ENCODE peak calls at places on chromosomes 16 and 17, in eight cellular contexts. W is transverse colon, I is PC-3, P is HL-60, O is GM10248, U is thoracic aorta, C is mucosa of descending colon, S is left lung. M is an unnamed sample.

GRCh38 chr17:57309479-57309878 is 53.2 kb downstream of the MSI2 start:
- DNase-seq in S (no peak), U (no peak), I (no peak), W (no peak), C (no peak), P (no peak), O (no peak), M (no peak)

GRCh38 chr17:17503566-17504130 is 7.5 kb upstream of the RASD1 start:
- DNase-seq in I (no peak), S (no peak), P (no peak), U (no peak), O (no peak), W (no peak), C (no peak), M (no peak)

GRCh38 chr17:49473900-49474751 is 21.0 kb upstream of the NGFR start:
- DNase-seq in W (no peak), O (peak), P (no peak), U (no peak), S (no peak), C (no peak), I (no peak), M (no peak)

GRCh38 chr17:82819015-82819414 is 20.8 kb downstream of the ZNF750 start:
- DNase-seq in I (peak), W (no peak), P (no peak), S (no peak), U (no peak), C (no peak), O (no peak), M (no peak)

GRCh38 chr17:31702040-31702439 is 157.0 kb downstream of the COPRS start:
- DNase-seq in U (no peak), I (no peak), S (no peak), P (peak), C (no peak), W (no peak), O (no peak), M (no peak)

GRCh38 chr17:28982191-28982793 is 23.5 kb downstream of the SEZ6 start:
- DNase-seq in W (peak), C (no peak), I (no peak), S (peak), U (no peak), O (peak), P (peak), M (peak)

GRCh38 chr17:1485311-1485747 is 7.2 kb downstream of the MYO1C start:
- DNase-seq in O (peak), U (no peak), I (peak), W (peak), S (no peak), P (no peak), C (peak), M (no peak)

GRCh38 chr16:23064642-23065041 is 84.6 kb downstream of the USP31 start:
- DNase-seq in S (no peak), I (no peak), W (no peak), U (no peak), P (peak), O (no peak), C (no peak), M (no peak)

GRCh38 chr16:78396046-78396445 is 296.6 kb downstream of the WWOX start:
- DNase-seq in I (peak), W (no peak), S (no peak), U (no peak), C (no peak), O (no peak), P (no peak), M (no peak)

GRCh38 chr17:1068356-1068755 is 71.4 kb downstream of the TIMM22 start:
- DNase-seq in O (no peak), U (no peak), P (no peak), C (peak), S (no peak), W (no peak), I (no peak), M (peak)

GRCh38 chr16:728131-728889 is 1.4 kb downstream of the HAGHL start:
- DNase-seq in S (peak), P (peak), O (peak), U (no peak), I (peak), C (peak), W (peak), M (no peak)

GRCh38 chr17:49928826-49929475 is 40.0 kb upstream of the DLX4 start:
- DNase-seq in C (no peak), P (no peak), S (no peak), I (peak), O (no peak), W (no peak), U (no peak), M (no peak)

GRCh38 chr17:73007447-73007846 is 85.0 kb downstream of the SLC39A11 start:
- DNase-seq in S (no peak), C (peak), W (peak), U (no peak), P (peak), O (no peak), I (no peak), M (no peak)

GRCh38 chr16:88047462-88047861 is 96.2 kb downstream of the BANP start:
- DNase-seq in I (no peak), S (no peak), O (no peak), P (no peak), C (no peak), W (no peak), U (no peak), M (no peak)

GRCh38 chr16:13767215-13767614 is 152.7 kb upstream of the ERCC4 start:
- DNase-seq in W (no peak), O (no peak), C (no peak), P (no peak), S (no peak), U (no peak), I (no peak), M (no peak)

GRCh38 chr16:68229431-68230175 is 6.3 kb downstream of the ESRP2 start:
- DNase-seq in S (peak), I (peak), O (peak), U (no peak), C (no peak), W (no peak), P (peak), M (no peak)

GRCh38 chr17:2087597-2088211 is 32.8 kb downstream of the HIC1 start:
- DNase-seq in I (no peak), P (peak), U (no peak), O (peak), W (peak), C (no peak), S (peak), M (peak)

GRCh38 chr16:81069063-81069462 is 8.0 kb downstream of the C16orf46 start:
- DNase-seq in S (no peak), W (no peak), O (no peak), I (no peak), U (no peak), P (no peak), C (no peak), M (no peak)

GRCh38 chr16:63361032-63361624 is 1324.9 kb upstream of the CDH8 start:
- DNase-seq in O (peak), W (no peak), U (no peak), C (no peak), I (peak), S (no peak), P (peak), M (no peak)

GRCh38 chr17:488993-489757 is 136.6 kb upstream of the RPH3AL start:
- DNase-seq in P (peak), O (no peak), U (no peak), I (no peak), S (no peak), C (no peak), W (no peak), M (no peak)

GRCh38 chr16:23207485-23207884 is 24.9 kb downstream of the SCNN1G start:
- DNase-seq in S (no peak), O (no peak), C (no peak), P (no peak), W (no peak), I (no peak), U (no peak), M (no peak)

GRCh38 chr17:19708431-19709175 is 7.8 kb downstream of the SLC47A2 start:
- DNase-seq in C (no peak), S (no peak), P (no peak), O (no peak), U (no peak), W (no peak), I (no peak), M (no peak)

GRCh38 chr17:51087072-51087757 is 33.5 kb downstream of the SPAG9 start:
- DNase-seq in P (no peak), C (no peak), I (peak), U (no peak), O (no peak), S (no peak), W (no peak), M (no peak)

GRCh38 chr16:28604186-28604565 is 5.7 kb downstream of the SULT1A1 start:
- DNase-seq in S (no peak), O (no peak), I (no peak), W (no peak), C (no peak), P (no peak), U (no peak), M (no peak)

GRCh38 chr16:53821487-53821886 is 117.5 kb downstream of the FTO start:
- DNase-seq in I (peak), P (no peak), C (no peak), O (no peak), U (no peak), W (no peak), S (no peak), M (no peak)

GRCh38 chr17:31424944-31425582 is 33.6 kb downstream of the RAB11FIP4 start:
- DNase-seq in P (no peak), O (no peak), W (no peak), C (no peak), S (no peak), I (no peak), U (no peak), M (no peak)

GRCh38 chr16:17451835-17452234 is 18.9 kb downstream of the XYLT1 start:
- DNase-seq in U (no peak), C (no peak), S (no peak), I (no peak), O (peak), P (peak), W (no peak), M (no peak)

GRCh38 chr16:84281077-84281476 is 13.6 kb upstream of the WFDC1 start:
- DNase-seq in P (no peak), O (no peak), S (no peak), C (no peak), W (no peak), U (no peak), I (peak), M (no peak)

GRCh38 chr17:1294157-1294717 is 14.8 kb downstream of the TRARG1 start:
- DNase-seq in S (no peak), U (no peak), P (peak), O (no peak), I (no peak), W (peak), C (peak), M (no peak)

GRCh38 chr17:6914711-6915110 is 81.1 kb upstream of the ALOX12 start:
- DNase-seq in O (no peak), W (no peak), I (no peak), P (peak), S (no peak), U (no peak), C (peak), M (no peak)

GRCh38 chr17:83096401-83097220 is 17.2 kb downstream of the METRNL start:
- DNase-seq in S (no peak), P (no peak), W (peak), C (peak), U (no peak), O (no peak), I (peak), M (no peak)

GRCh38 chr17:6471531-6472465 is 27.5 kb downstream of the PIMREG start:
- DNase-seq in P (no peak), W (no peak), O (no peak), C (no peak), U (no peak), S (no peak), I (peak), M (no peak)

GRCh38 chr17:58369214-58370031 is 17.4 kb upstream of the SUPT4H1 start:
- DNase-seq in S (no peak), P (no peak), W (no peak), C (no peak), I (no peak), U (no peak), O (peak), M (no peak)

GRCh38 chr17:8100763-8101162 is 13.2 kb upstream of the ALOX12B start:
- DNase-seq in P (no peak), I (no peak), W (no peak), S (no peak), C (no peak), O (no peak), U (no peak), M (no peak)

GRCh38 chr17:8100149-8100548 is 12.6 kb upstream of the ALOX12B start:
- DNase-seq in S (no peak), C (no peak), O (no peak), U (no peak), W (no peak), I (no peak), P (no peak), M (no peak)

GRCh38 chr17:8091033-8091687 is 3.6 kb upstream of the ALOX12B start:
- DNase-seq in O (peak), I (no peak), S (no peak), P (no peak), C (no peak), U (no peak), W (no peak), M (no peak)

GRCh38 chr17:8096541-8096940 is 9.0 kb upstream of the ALOX12B start:
- DNase-seq in I (no peak), P (no peak), W (no peak), O (no peak), S (no peak), C (no peak), U (no peak), M (no peak)

GRCh38 chr17:8095361-8095760 is 7.8 kb upstream of the ALOX12B start:
- DNase-seq in P (no peak), S (no peak), I (no peak), C (no peak), O (no peak), U (no peak), W (no peak), M (no peak)
- TF ChIP-seq CTCF in P (no peak), S (no peak), I (no peak), C (no peak), O (no peak), U (no peak), W (no peak), M (no peak)

DNA sequence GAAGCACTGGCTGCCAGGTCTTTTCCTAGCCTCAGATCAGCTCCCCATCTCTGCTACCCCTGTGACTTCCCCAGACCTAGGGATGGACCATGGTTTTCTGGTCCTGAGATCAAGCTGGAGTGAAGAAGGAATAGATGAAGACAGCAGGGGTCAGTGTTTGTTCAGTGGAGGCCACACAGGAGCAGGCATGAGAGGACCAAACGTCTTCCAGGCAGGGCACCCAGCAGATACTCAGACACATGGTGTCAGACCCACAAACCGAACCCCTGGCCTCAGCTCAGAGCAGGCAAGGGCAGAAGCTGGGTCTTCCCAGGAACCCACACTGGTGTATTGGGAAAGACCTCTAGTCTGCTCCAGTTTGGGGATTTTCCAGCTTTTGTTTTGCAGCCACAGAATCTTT is 189.7 kb downstream of the IRX5 start:
- DNase-seq in P (peak), I (no peak), O (no peak), C (no peak), S (no peak), W (no peak), U (no peak), M (no peak)
- TF ChIP-seq CTCF in P (peak), I (no peak), O (no peak), C (no peak), S (no peak), W (no peak), U (no peak), M (no peak)

GRCh38 chr17:70629902-70630301 is 460.6 kb downstream of the KCNJ2 start:
- DNase-seq in C (no peak), I (peak), S (no peak), U (no peak), P (no peak), O (no peak), W (no peak), M (no peak)
- TF ChIP-seq CTCF in C (no peak), I (peak), S (peak), U (no peak), P (no peak), O (peak), W (peak), M (peak)

GRCh38 chr16:85344502-85345128 is 232.3 kb upstream of the CIBAR2 start:
- DNase-seq in O (no peak), C (no peak), U (no peak), I (no peak), W (no peak), P (no peak), S (no peak), M (no peak)

GRCh38 chr16:85348065-85348840 is 236.0 kb upstream of the CIBAR2 start:
- DNase-seq in P (no peak), I (no peak), W (no peak), C (no peak), S (no peak), O (no peak), U (no peak), M (no peak)

GRCh38 chr16:85347213-85347591 is 234.9 kb upstream of the CIBAR2 start:
- DNase-seq in S (no peak), I (no peak), P (peak), C (peak), W (no peak), O (no peak), U (no peak), M (no peak)

GRCh38 chr16:85345129-85345639 is 232.9 kb upstream of the CIBAR2 start:
- DNase-seq in I (no peak), W (no peak), O (no peak), S (no peak), P (no peak), U (no peak), C (no peak), M (no peak)

DNA sequence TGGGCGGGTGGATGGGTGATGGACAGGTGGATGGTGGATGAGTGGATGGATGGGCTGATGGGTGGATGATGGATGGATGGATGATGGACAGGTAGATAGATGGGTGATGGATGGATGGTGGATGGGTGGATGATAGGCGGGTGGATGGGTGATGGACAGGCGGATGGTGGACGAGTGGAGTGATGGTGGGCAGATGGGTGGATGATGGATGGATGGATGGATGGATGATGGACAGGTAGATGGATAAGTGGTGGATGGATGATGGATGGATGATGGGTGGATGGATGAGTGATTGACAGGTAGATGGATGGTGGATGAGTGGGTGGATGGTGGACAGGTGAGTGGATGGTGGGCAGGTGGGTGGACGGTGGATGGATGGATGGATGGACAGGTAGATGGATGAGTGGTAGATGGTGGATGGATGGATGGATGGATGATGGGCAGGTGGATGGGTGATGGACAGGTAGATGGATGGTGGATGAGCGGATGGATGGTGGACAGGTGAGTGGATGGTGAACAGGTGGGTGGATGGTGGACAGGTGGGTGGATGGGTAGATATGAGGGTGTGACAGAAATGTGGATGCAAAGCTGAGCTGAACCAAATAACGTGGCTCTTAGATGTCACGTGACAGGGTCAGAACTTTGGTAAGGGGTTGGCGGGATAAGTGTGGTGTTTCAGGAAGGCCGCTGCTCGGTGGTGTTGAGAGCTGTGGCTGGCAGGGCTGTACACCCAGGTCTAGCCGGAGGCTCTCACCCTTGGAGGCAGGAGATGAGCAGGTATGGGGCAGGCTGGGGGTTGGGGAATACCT is 234.3 kb upstream of the CIBAR2 start:
- DNase-seq in P (no peak), O (no peak), C (no peak), S (no peak), U (no peak), W (no peak), I (no peak), M (no peak)
- TF ChIP-seq CTCF in P (no peak), O (no peak), C (no peak), S (no peak), U (no peak), W (no peak), I (no peak), M (no peak)

DNA sequence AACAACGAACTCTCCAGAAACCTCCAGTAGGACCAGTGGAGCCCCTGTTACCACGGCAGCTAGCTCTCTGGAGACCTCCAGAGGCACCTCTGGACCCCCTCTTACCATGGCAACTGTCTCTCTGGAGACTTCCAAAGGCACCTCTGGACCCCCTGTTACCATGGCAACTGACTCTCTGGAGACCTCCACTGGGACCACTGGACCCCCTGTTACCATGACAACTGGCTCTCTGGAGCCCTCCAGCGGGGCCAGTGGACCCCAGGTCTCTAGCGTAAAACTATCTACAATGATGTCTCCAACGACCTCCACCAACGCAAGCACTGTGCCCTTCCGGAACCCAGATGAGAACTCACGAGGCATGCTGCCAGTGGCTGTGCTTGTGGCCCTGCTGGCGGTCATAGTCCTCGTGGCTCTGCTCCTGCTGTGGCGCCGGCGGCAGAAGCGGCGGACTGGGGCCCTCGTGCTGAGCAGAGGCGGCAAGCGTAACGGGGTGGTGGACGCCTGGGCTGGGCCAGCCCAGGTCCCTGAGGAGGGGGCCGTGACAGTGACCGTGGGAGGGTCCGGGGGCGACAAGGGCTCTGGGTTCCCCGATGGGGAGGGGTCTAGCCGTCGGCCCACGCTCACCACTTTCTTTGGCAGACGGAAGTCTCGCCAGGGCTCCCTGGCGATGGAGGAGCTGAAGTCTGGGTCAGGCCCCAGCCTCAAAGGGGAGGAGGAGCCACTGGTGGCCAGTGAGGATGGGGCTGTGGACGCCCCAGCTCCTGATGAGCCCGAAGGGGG is 1.3 kb downstream of the SPN start:
- DNase-seq in P (peak), U (no peak), W (peak), I (no peak), O (peak), S (peak), C (no peak), M (peak)
- TF ChIP-seq CTCF in P (no peak), U (no peak), W (no peak), I (no peak), O (no peak), S (no peak), C (no peak), M (no peak)

GRCh38 chr16:11914210-11914758 is 1.5 kb downstream of the GSPT1 start:
- DNase-seq in P (no peak), U (no peak), C (no peak), O (no peak), I (no peak), W (no peak), S (no peak), M (no peak)

GRCh38 chr16:11913425-11914079 is 2.2 kb downstream of the GSPT1 start:
- DNase-seq in I (peak), W (no peak), S (no peak), U (no peak), C (no peak), P (peak), O (no peak), M (no peak)

GRCh38 chr16:11914759-11915643 is 755 bp downstream of the GSPT1 start:
- DNase-seq in U (no peak), S (peak), C (peak), P (peak), W (peak), O (peak), I (peak), M (peak)

GRCh38 chr16:11916524-11917285 is 949 bp upstream of the GSPT1 start:
- DNase-seq in O (no peak), P (no peak), U (no peak), W (peak), C (peak), I (peak), S (peak), M (no peak)

GRCh38 chr16:11915644-11916523 is at the start of gene GSPT1:
- DNase-seq in W (peak), I (peak), O (peak), S (peak), C (peak), U (peak), P (peak), M (peak)
- TF ChIP-seq CTCF in W (peak), I (no peak), O (peak), S (no peak), C (peak), U (peak), P (no peak), M (no peak)